ENCODE peak calls at places on chromosomes 3 and 15, in six cellular contexts. D is neural progenitor cell, N is Peyer's patch, S is AG04449, M is stomach, W is bronchial epithelial cell. E is an unnamed sample.

GRCh38 chr3:190568036-190568435 is 54.2 kb downstream of the IL1RAP start:
- DNase-seq in D (no peak), N (no peak), S (no peak), M (peak), W (no peak), E (no peak)

GRCh38 chr3:119235151-119235550 is 5.5 kb downstream of the B4GALT4 start:
- DNase-seq in D (no peak), N (no peak), S (no peak), M (no peak), W (peak), E (no peak)

GRCh38 chr15:67105065-67105951 is 39.9 kb downstream of the SMAD3 start:
- DNase-seq in D (no peak), N (no peak), S (peak), M (peak), W (peak), E (no peak)

GRCh38 chr3:100093826-100094225 is 20.5 kb downstream of the FILIP1L start:
- DNase-seq in D (no peak), N (no peak), S (no peak), M (no peak), W (peak), E (no peak)

GRCh38 chr3:184746131-184747120 is 34.6 kb upstream of the MAGEF1 start:
- DNase-seq in D (no peak), N (no peak), S (no peak), M (peak), W (no peak), E (no peak)

GRCh38 chr3:39211332-39212130 is 19.1 kb upstream of the XIRP1 start:
- DNase-seq in D (no peak), N (no peak), S (no peak), M (no peak), W (no peak), E (no peak)

GRCh38 chr3:186886202-186886820 is 43.8 kb downstream of the ADIPOQ start:
- DNase-seq in D (no peak), N (no peak), S (no peak), M (no peak), W (no peak), E (no peak)

GRCh38 chr15:27746556-27746955 is 352.6 kb downstream of the OCA2 start:
- DNase-seq in D (no peak), N (no peak), S (no peak), M (no peak), W (no peak), E (no peak)

GRCh38 chr3:131794766-131795381 is 239.9 kb downstream of the CPNE4 start:
- DNase-seq in D (peak), N (no peak), S (peak), M (no peak), W (peak), E (peak)

GRCh38 chr3:25897019-25897418 is 107.1 kb downstream of the OXSM start:
- DNase-seq in D (peak), N (no peak), S (no peak), M (no peak), W (no peak), E (no peak)

GRCh38 chr3:71641669-71642068 is 58.1 kb upstream of the FOXP1 start:
- DNase-seq in D (no peak), N (no peak), S (no peak), M (no peak), W (peak), E (no peak)

GRCh38 chr3:29693863-29694262 is 413.0 kb downstream of the RBMS3 start:
- DNase-seq in D (peak), N (no peak), S (peak), M (no peak), W (peak), E (no peak)

GRCh38 chr3:112413722-112414121 is 80.8 kb downstream of the CD200 start:
- DNase-seq in D (no peak), N (no peak), S (no peak), M (no peak), W (no peak), E (no peak)

GRCh38 chr3:64363842-64364241 is 138.6 kb upstream of the PRICKLE2 start:
- DNase-seq in D (no peak), N (no peak), S (no peak), M (no peak), W (no peak), E (no peak)

GRCh38 chr15:35000511-35000910 is 12.4 kb upstream of the ZNF770 start:
- DNase-seq in D (no peak), N (no peak), S (no peak), M (no peak), W (peak), E (no peak)

GRCh38 chr15:89797678-89798201 is 16.9 kb downstream of the ANPEP start:
- DNase-seq in D (peak), N (no peak), S (no peak), M (no peak), W (no peak), E (no peak)

GRCh38 chr3:23241256-23241655 is 38.1 kb downstream of the UBE2E2 start:
- DNase-seq in D (peak), N (no peak), S (no peak), M (no peak), W (no peak), E (no peak)

GRCh38 chr3:150721285-150722130 is 17.8 kb upstream of the ERICH6 start:
- DNase-seq in D (peak), N (no peak), S (no peak), M (no peak), W (peak), E (no peak)

GRCh38 chr15:75669191-75669878 is 21.6 kb downstream of the SNX33 start:
- DNase-seq in D (no peak), N (no peak), S (no peak), M (peak), W (peak), E (no peak)

GRCh38 chr3:127019449-127019848 is 36.5 kb downstream of the PLXNA1 start:
- DNase-seq in D (no peak), N (no peak), S (no peak), M (no peak), W (peak), E (no peak)

GRCh38 chr3:105967117-105967516 is 98.3 kb upstream of the CBLB start:
- DNase-seq in D (no peak), N (no peak), S (no peak), M (no peak), W (no peak), E (no peak)

GRCh38 chr15:57245130-57245529 is 131.2 kb upstream of the CGNL1 start:
- DNase-seq in D (no peak), N (no peak), S (no peak), M (no peak), W (no peak), E (no peak)

GRCh38 chr3:58994746-58995330 is 55.0 kb downstream of the CFAP20DC start:
- DNase-seq in D (peak), N (no peak), S (no peak), M (no peak), W (peak), E (no peak)

GRCh38 chr3:169116056-169116693 is 547.3 kb downstream of the MECOM start:
- DNase-seq in D (no peak), N (no peak), S (no peak), M (peak), W (no peak), E (no peak)

GRCh38 chr15:24678485-24678884 is 2.9 kb downstream of the NPAP1 start:
- DNase-seq in D (peak), N (no peak), S (no peak), M (no peak), W (peak), E (no peak)
- TF ChIP-seq CTCF in D (peak), N (no peak), S (no peak), M (no peak), W (peak), E (no peak)

DNA sequence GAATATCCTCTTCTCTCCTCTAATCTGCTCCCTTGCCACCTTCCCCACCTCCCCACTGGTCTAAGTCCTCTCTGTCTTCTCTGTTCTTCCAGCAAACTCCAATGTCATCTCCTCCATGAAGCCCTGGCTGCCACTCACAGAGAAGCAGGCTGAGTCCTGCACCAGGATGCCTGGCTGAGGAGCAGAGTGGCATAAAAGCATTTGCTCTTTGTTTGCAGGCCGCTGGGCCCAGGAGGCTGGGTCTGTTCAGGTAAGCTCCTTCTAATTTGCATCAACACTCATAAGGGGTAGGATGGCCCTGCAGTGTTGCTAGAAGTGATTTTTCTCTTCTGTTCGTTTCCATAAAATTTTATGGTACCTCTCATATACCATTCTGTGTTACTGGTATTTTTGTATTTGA is 43.2 kb upstream of the KLHL25 start:
- DNase-seq in D (no peak), N (no peak), S (no peak), M (peak), W (no peak), E (no peak)
- H3K4me3 ChIP-seq in D (no peak), N (no peak), S (no peak), M (no peak), W (no peak), E (no peak)

GRCh38 chr3:129238945-129239705 is 10.3 kb upstream of the COPG1 start:
- DNase-seq in D (no peak), N (no peak), S (no peak), M (no peak), W (peak), E (no peak)
- TF ChIP-seq CTCF in D (no peak), N (no peak), S (no peak), M (no peak), W (no peak), E (no peak)

DNA sequence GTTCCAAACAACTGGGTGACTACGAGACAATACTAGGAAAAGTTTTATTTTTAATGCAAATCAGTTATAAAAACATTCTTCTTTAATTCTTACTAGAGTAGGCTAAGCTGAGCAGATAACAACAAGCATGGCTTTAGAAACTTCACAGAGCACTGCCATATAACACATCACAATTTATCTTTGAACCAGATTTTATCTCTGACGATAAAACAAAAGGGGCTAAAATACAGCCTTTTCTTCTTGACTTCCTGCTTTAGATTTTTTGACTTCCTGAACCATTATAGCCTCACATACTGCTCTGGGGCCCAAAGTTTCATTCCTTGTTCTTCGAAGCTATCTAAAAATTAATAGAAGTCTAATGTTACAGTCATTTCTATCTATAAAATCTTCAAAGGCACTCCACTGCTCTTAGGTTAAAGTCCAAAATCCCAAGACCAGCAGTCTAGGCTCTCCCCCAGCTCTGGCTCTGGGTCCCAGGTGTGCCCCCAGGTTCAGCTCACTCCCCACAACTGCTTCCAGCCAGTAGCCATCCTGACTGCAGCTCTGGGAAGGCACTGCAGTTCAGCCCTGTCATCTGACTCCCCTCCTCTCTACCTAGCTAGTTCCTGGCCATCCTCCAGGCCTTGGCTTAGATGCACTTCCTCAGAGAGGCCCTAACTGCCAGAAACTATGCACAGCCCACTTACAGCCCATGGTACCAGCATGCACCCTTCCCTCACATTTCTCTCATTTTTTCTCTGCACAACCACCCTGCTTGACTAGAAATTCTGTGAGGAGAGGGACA is 25.7 kb downstream of the TBC1D2B start:
- DNase-seq in D (no peak), N (no peak), S (no peak), M (peak), W (no peak), E (no peak)
- H3K4me3 ChIP-seq in D (no peak), N (no peak), S (no peak), M (no peak), W (no peak), E (no peak)

DNA sequence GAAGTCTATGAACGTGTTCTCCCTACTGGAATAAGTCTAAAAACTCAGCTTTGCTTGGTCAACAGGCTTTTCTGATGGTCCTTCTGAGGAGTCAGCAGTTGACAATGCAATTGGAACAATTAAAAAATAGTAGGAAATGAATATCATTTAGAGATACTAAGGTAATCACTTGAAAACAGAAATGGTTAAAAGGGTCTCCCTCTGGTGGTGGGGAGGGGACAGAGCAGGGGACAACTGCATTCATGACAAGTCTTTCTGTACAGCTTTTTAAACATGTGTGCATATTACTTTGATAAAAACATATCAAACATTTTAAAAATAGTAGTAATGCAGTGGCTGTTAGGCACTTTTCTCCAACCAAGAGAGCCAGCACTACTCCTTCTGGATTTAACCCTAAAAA is 119.9 kb upstream of the FHIT start:
- DNase-seq in D (peak), N (no peak), S (no peak), M (no peak), W (peak), E (no peak)
- TF ChIP-seq CTCF in D (peak), N (no peak), S (peak), M (no peak), W (no peak), E (peak)

DNA sequence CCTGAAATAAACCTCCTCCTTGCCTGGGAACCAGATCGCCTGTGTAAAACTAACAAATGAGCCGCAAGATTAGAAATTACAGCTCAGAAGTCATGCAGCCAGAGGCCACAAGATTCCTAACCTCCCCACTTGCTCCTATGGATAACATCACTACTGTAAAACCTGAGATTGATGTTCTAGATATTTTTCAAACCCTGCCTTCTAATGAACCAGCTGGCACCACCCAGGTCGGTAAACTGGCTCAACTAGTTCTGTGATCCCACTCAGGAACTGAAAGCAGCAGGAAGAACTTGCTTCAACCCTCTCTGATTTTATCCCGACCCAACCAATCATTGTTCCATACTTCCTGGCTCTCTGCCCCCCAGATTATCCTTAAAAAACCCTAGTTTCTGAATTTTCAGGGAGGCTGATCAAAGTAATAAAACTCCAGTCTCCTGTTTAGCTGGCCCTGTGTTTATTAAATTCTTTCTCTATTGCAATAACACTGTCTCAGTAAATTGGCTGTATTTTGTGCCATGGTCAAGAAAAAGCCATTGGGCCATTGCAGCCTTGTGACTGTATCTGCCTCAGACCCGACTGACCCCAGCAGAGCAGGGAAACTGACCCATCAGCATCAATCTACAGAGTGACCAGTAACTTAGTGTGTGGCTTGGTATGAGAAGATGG is 98.9 kb downstream of the RPLP1 start:
- DNase-seq in D (no peak), N (no peak), S (no peak), M (no peak), W (no peak), E (no peak)
- H3K4me3 ChIP-seq in D (no peak), N (no peak), S (no peak), M (no peak), W (no peak), E (no peak)

GRCh38 chr3:128499724-128500275 is 6.8 kb upstream of the GATA2 start:
- DNase-seq in D (no peak), N (no peak), S (no peak), M (no peak), W (no peak), E (no peak)
- TF ChIP-seq CTCF in D (no peak), N (no peak), S (no peak), M (no peak), W (no peak), E (no peak)

DNA sequence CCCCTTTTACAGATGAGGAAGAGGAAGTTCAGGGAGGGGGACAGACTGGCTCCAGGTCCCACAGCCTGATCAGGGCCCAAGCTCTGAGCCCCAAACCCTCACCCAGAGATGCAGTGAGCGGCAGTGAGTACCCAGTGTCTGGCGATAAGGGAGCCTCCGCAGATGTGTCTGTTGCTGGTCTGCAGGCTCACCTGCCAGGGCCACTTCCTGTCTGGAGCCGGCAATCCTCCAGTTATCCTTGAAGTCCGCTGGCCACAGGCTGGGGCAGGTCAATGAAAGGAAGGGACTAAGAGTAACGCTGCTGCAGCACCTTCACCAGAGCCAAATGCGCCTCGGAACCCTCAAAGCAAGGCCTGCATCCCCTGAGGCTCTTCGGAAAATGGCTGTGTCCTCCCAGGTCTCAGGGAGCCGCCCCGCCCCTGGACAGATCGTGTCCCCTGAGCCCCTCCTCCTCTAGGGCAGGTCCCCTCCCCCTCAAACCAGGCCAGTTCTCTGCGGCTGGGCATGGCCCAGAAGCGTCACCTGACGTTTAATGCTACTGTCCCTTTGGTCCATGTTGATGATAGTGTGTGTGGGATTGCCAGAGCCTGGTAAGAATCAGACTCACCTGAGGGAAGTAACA is 51.5 kb downstream of the MYL3 start:
- DNase-seq in D (peak), N (no peak), S (no peak), M (no peak), W (no peak), E (no peak)
- H3K4me3 ChIP-seq in D (peak), N (peak), S (no peak), M (peak), W (peak), E (no peak)

E was measured in GM06990.